ENCODE peak calls at places on chromosomes 6 and 20, in five cellular contexts. One of them, this sample, is unnamed.

GRCh38 chr6:110537208-110538123 is 61.1 kb upstream of the SLC22A16 start:
- DNase-seq in GM12878: no peak
- DNase-seq in SK-N-SH: no peak
- DNase-seq in HCT116: peak
- DNase-seq in HepG2: peak
- DNase-seq in this sample: no peak

GRCh38 chr20:59808729-59809381 is 124.6 kb downstream of the SYCP2 start:
- DNase-seq in GM12878: no peak
- DNase-seq in SK-N-SH: peak
- DNase-seq in HCT116: no peak
- DNase-seq in HepG2: no peak
- DNase-seq in this sample: no peak

GRCh38 chr6:5411414-5411813 is 150.1 kb downstream of the FARS2 start:
- DNase-seq in GM12878: no peak
- DNase-seq in SK-N-SH: no peak
- DNase-seq in HCT116: no peak
- DNase-seq in HepG2: no peak
- DNase-seq in this sample: no peak

GRCh38 chr6:161068296-161068695 is 76.7 kb downstream of the MAP3K4 start:
- DNase-seq in GM12878: no peak
- DNase-seq in SK-N-SH: peak
- DNase-seq in HCT116: no peak
- DNase-seq in HepG2: no peak
- DNase-seq in this sample: no peak

GRCh38 chr6:52820198-52820597 is 16.6 kb upstream of the GSTA1 start:
- DNase-seq in GM12878: no peak
- DNase-seq in SK-N-SH: no peak
- DNase-seq in HCT116: no peak
- DNase-seq in HepG2: no peak
- DNase-seq in this sample: no peak

GRCh38 chr6:154474636-154475428 is 35.7 kb downstream of the CNKSR3 start:
- DNase-seq in GM12878: no peak
- DNase-seq in SK-N-SH: no peak
- DNase-seq in HCT116: peak
- DNase-seq in HepG2: no peak
- DNase-seq in this sample: peak

GRCh38 chr20:44776977-44777376 is 31.3 kb downstream of the KCNK15 start:
- DNase-seq in GM12878: no peak
- DNase-seq in SK-N-SH: no peak
- DNase-seq in HCT116: no peak
- DNase-seq in HepG2: peak
- DNase-seq in this sample: peak

GRCh38 chr6:2503816-2504494 is 246.8 kb downstream of the MYLK4 start:
- DNase-seq in GM12878: no peak
- DNase-seq in SK-N-SH: no peak
- DNase-seq in HCT116: no peak
- DNase-seq in HepG2: peak
- DNase-seq in this sample: no peak

GRCh38 chr6:5466459-5466858 is 205.1 kb downstream of the FARS2 start:
- DNase-seq in GM12878: no peak
- DNase-seq in SK-N-SH: no peak
- DNase-seq in HCT116: no peak
- DNase-seq in HepG2: no peak
- DNase-seq in this sample: no peak

GRCh38 chr6:16321826-16322225 is 83.4 kb downstream of the GMPR start:
- DNase-seq in GM12878: no peak
- DNase-seq in SK-N-SH: no peak
- DNase-seq in HCT116: no peak
- DNase-seq in HepG2: no peak
- DNase-seq in this sample: no peak

GRCh38 chr6:144647971-144648651 is 363.0 kb downstream of the UTRN start:
- DNase-seq in GM12878: no peak
- DNase-seq in SK-N-SH: no peak
- DNase-seq in HCT116: no peak
- DNase-seq in HepG2: peak
- DNase-seq in this sample: no peak

GRCh38 chr6:20876016-20876415 is 341.8 kb downstream of the CDKAL1 start:
- DNase-seq in GM12878: no peak
- DNase-seq in SK-N-SH: peak
- DNase-seq in HCT116: no peak
- DNase-seq in HepG2: no peak
- DNase-seq in this sample: no peak

GRCh38 chr20:32509639-32510066 is 75.5 kb downstream of the NOL4L start:
- DNase-seq in GM12878: no peak
- DNase-seq in SK-N-SH: peak
- DNase-seq in HCT116: no peak
- DNase-seq in HepG2: peak
- DNase-seq in this sample: peak

GRCh38 chr6:107822154-107823046 is 1.7 kb downstream of the SCML4 start:
- DNase-seq in GM12878: peak
- DNase-seq in SK-N-SH: no peak
- DNase-seq in HCT116: no peak
- DNase-seq in HepG2: no peak
- DNase-seq in this sample: no peak

GRCh38 chr6:51028271-51028670 is 209.6 kb downstream of the TFAP2B start:
- DNase-seq in GM12878: no peak
- DNase-seq in SK-N-SH: no peak
- DNase-seq in HCT116: no peak
- DNase-seq in HepG2: peak
- DNase-seq in this sample: no peak

GRCh38 chr6:33592595-33593413 is 12.7 kb upstream of the BAK1 start:
- DNase-seq in GM12878: peak
- DNase-seq in SK-N-SH: no peak
- DNase-seq in HCT116: no peak
- DNase-seq in HepG2: no peak
- DNase-seq in this sample: peak

GRCh38 chr6:53179961-53180651 is 31.5 kb upstream of the GCM1 start:
- DNase-seq in GM12878: no peak
- DNase-seq in SK-N-SH: no peak
- DNase-seq in HCT116: no peak
- DNase-seq in HepG2: no peak
- DNase-seq in this sample: peak

GRCh38 chr20:57880155-57880648 is 170.4 kb upstream of the PMEPA1 start:
- DNase-seq in GM12878: no peak
- DNase-seq in SK-N-SH: no peak
- DNase-seq in HCT116: no peak
- DNase-seq in HepG2: no peak
- DNase-seq in this sample: no peak

DNA sequence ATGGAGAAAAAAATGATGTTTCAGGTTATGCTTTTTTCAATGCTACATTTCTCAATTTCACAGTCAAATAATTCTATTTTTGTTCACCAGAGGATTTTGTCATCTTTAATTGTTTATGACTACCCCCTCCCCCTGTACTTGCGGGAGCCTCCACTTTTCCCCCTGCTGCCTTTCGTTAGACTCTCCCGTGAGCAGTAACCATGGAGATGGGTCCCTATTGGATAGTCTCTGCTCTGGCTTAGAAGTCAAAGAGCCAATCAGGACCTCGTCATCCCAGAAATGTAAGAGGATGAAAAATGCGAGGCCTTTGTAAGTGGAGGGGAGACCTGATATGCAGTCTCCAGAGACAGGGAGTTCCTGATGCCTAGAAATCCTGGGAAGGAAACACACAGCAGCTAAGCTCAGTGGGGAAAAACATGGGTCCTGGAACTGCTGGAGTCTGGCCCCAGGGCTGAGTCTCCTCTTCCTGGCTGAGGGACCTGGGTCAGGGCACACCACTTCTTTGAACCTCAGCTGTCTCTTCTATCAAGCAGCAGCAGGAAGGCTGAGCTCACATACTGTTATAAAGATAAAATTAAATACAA is 298.7 kb downstream of the TSHZ2 start:
- DNase-seq in GM12878: no peak
- DNase-seq in SK-N-SH: no peak
- DNase-seq in HCT116: no peak
- DNase-seq in HepG2: no peak
- DNase-seq in this sample: no peak
- TF ChIP-seq JUND in GM12878: no peak
- TF ChIP-seq JUND in SK-N-SH: no peak
- TF ChIP-seq JUND in HCT116: no peak
- TF ChIP-seq JUND in HepG2: no peak
- TF ChIP-seq JUND in this sample: no peak

GRCh38 chr6:170076466-170077165 is 214.3 kb downstream of the DLL1 start:
- DNase-seq in GM12878: no peak
- DNase-seq in SK-N-SH: peak
- DNase-seq in HCT116: no peak
- DNase-seq in HepG2: no peak
- DNase-seq in this sample: no peak
- TF ChIP-seq JUND in GM12878: no peak
- TF ChIP-seq JUND in SK-N-SH: no peak
- TF ChIP-seq JUND in HCT116: no peak
- TF ChIP-seq JUND in HepG2: no peak
- TF ChIP-seq JUND in this sample: no peak

DNA sequence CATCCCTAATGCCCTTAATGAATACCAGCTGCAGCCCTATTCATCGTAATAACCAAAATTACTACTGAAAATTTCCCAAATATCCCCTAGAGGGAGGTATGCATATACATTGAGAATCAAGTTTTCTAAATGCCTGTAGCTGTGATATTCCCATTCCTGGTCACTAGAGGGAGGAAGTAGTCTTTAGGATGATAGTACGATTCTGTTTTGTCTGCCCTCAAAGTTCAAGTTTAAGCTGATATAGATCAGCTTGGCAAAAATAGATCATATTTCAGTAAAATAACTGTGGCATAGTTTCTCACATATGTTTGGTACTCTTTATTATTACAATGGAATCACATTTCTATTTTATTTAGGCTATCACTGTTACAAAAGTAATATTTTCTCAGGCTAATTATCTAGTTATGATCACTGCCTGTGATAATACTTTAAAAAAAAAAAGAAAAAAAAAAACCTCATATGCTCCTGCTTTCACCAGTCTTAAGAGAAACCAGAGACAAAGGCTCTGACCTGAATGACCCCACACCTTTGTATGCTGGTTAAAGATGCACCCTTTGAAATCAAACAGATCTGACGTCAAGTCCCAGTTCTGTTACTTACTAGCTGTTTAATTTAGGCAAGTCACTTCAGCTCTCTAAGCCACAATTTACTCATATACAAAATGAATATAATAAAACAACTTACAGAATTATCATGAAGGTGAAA is 11.0 kb downstream of the TSPYL1 start:
- DNase-seq in GM12878: no peak
- DNase-seq in SK-N-SH: peak
- DNase-seq in HCT116: peak
- DNase-seq in HepG2: peak
- DNase-seq in this sample: peak
- TF ChIP-seq JUND in GM12878: no peak
- TF ChIP-seq JUND in SK-N-SH: no peak
- TF ChIP-seq JUND in HCT116: no peak
- TF ChIP-seq JUND in HepG2: no peak
- TF ChIP-seq JUND in this sample: no peak

GRCh38 chr6:26235240-26235730 is 129.7 kb upstream of the BTN3A2 start:
- DNase-seq in GM12878: no peak
- DNase-seq in SK-N-SH: no peak
- DNase-seq in HCT116: no peak
- DNase-seq in HepG2: no peak
- DNase-seq in this sample: no peak

GRCh38 chr6:26234421-26235239 is 130.4 kb upstream of the BTN3A2 start:
- DNase-seq in GM12878: peak
- DNase-seq in SK-N-SH: peak
- DNase-seq in HCT116: no peak
- DNase-seq in HepG2: no peak
- DNase-seq in this sample: peak

GRCh38 chr6:26232950-26233607 is 131.9 kb upstream of the BTN3A2 start:
- DNase-seq in GM12878: peak
- DNase-seq in SK-N-SH: no peak
- DNase-seq in HCT116: no peak
- DNase-seq in HepG2: no peak
- DNase-seq in this sample: peak

GRCh38 chr6:26232306-26232949 is 132.6 kb upstream of the BTN3A2 start:
- DNase-seq in GM12878: no peak
- DNase-seq in SK-N-SH: no peak
- DNase-seq in HCT116: no peak
- DNase-seq in HepG2: no peak
- DNase-seq in this sample: no peak

GRCh38 chr6:26233608-26234420 is 131.2 kb upstream of the BTN3A2 start:
- DNase-seq in GM12878: peak
- DNase-seq in SK-N-SH: peak
- DNase-seq in HCT116: no peak
- DNase-seq in HepG2: no peak
- DNase-seq in this sample: no peak
- TF ChIP-seq JUND in GM12878: peak
- TF ChIP-seq JUND in SK-N-SH: peak
- TF ChIP-seq JUND in HCT116: no peak
- TF ChIP-seq JUND in HepG2: no peak
- TF ChIP-seq JUND in this sample: no peak

GRCh38 chr6:134347916-134348805 is 30.2 kb upstream of the SGK1 start:
- DNase-seq in GM12878: no peak
- DNase-seq in SK-N-SH: no peak
- DNase-seq in HCT116: no peak
- DNase-seq in HepG2: no peak
- DNase-seq in this sample: no peak
- TF ChIP-seq JUND in GM12878: no peak
- TF ChIP-seq JUND in SK-N-SH: peak
- TF ChIP-seq JUND in HCT116: no peak
- TF ChIP-seq JUND in HepG2: no peak
- TF ChIP-seq JUND in this sample: no peak

GRCh38 chr20:22775256-22775655 is 190.9 kb upstream of the FOXA2 start:
- DNase-seq in GM12878: no peak
- DNase-seq in SK-N-SH: no peak
- DNase-seq in HCT116: no peak
- DNase-seq in HepG2: no peak
- DNase-seq in this sample: no peak
- TF ChIP-seq JUND in GM12878: no peak
- TF ChIP-seq JUND in SK-N-SH: no peak
- TF ChIP-seq JUND in HCT116: no peak
- TF ChIP-seq JUND in HepG2: no peak
- TF ChIP-seq JUND in this sample: no peak

DNA sequence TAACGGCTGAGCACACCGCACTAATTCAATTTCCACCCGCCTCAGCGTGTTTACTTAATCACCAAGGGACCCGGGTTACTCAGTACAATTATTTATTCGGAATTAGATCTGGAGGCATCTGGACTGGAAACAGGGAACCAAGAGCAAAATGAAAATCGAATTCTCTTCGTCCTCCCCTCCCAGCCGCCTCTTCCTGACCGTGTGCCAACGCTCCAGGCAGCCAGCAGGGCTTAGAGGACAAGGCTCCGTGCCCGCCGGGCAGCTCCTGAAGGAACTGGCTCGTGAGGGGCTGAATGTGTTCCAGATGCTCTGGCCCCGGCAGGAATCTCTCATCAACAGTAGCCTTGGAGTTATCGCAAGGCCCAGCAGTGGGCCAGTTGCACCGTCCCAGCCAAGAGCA is 23.4 kb upstream of the CTNNBL1 start:
- DNase-seq in GM12878: no peak
- DNase-seq in SK-N-SH: peak
- DNase-seq in HCT116: no peak
- DNase-seq in HepG2: no peak
- DNase-seq in this sample: no peak
- TF ChIP-seq JUND in GM12878: no peak
- TF ChIP-seq JUND in SK-N-SH: no peak
- TF ChIP-seq JUND in HCT116: no peak
- TF ChIP-seq JUND in HepG2: no peak
- TF ChIP-seq JUND in this sample: no peak

This sample was measured in T47D.